ENCODE peak calls at places on chromosome 6, in five cellular contexts. F, L, S, B and D are unnamed samples. For H3K4me1, the result is how much of the 10 kb centered on the place peaks cover.

GRCh38 chr6:165519316-165519715 is 143.7 kb downstream of the PDE10A start:
- DNase-seq in S (peak), F (no peak), L (no peak), B (no peak), D (no peak)

GRCh38 chr6:166559211-166559610 is 27.3 kb downstream of the RAMACL start:
- DNase-seq in F (no peak), B (no peak), L (no peak), S (no peak), D (no peak)

GRCh38 chr6:123777554-123777953 is 26.1 kb upstream of the NKAIN2 start:
- DNase-seq in L (no peak), S (peak), F (no peak), B (no peak), D (no peak)

GRCh38 chr6:43851204-43851855 is 81.3 kb downstream of the VEGFA start:
- DNase-seq in L (no peak), S (peak), B (no peak), F (no peak), D (no peak)

GRCh38 chr6:43149260-43149659 is 21.8 kb upstream of the SRF start:
- DNase-seq in F (no peak), L (no peak), B (no peak), S (peak), D (no peak)

GRCh38 chr6:104226798-104227444 is 632.8 kb downstream of the HACE1 start:
- DNase-seq in B (no peak), L (no peak), S (no peak), F (no peak), D (no peak)

GRCh38 chr6:79548310-79548709 is 11.1 kb upstream of the LCA5 start:
- DNase-seq in F (no peak), S (no peak), B (no peak), L (no peak), D (no peak)

GRCh38 chr6:32151131-32151884 is 431 bp downstream of the PRRT1 start:
- DNase-seq in S (no peak), B (no peak), F (peak), L (no peak), D (no peak)

GRCh38 chr6:119090256-119090655 is 11.8 kb upstream of the FAM184A start:
- DNase-seq in B (no peak), L (no peak), S (no peak), F (no peak), D (no peak)

GRCh38 chr6:149335924-149336323 is 18.4 kb downstream of the TAB2 start:
- DNase-seq in B (no peak), L (no peak), S (peak), F (peak), D (no peak)

GRCh38 chr6:12353731-12354130 is 63.6 kb downstream of the EDN1 start:
- DNase-seq in L (no peak), F (no peak), S (no peak), B (no peak), D (no peak)

GRCh38 chr6:150368762-150369161 is at the start of gene IYD:
- DNase-seq in L (no peak), S (no peak), B (no peak), F (no peak), D (no peak)

GRCh38 chr6:135521431-135521830 is 23.9 kb upstream of the AHI1 start:
- DNase-seq in B (no peak), L (no peak), F (no peak), S (peak), D (no peak)

GRCh38 chr6:128295670-128296069 is 224.7 kb downstream of the PTPRK start:
- DNase-seq in S (no peak), L (no peak), B (no peak), F (no peak), D (no peak)

GRCh38 chr6:147222160-147222838 is 18.1 kb downstream of the STXBP5 start:
- DNase-seq in S (peak), B (no peak), F (no peak), L (no peak), D (no peak)

GRCh38 chr6:152160346-152160745 is 352.9 kb downstream of the ESR1 start:
- DNase-seq in S (no peak), L (no peak), F (no peak), B (no peak), D (no peak)

GRCh38 chr6:15352229-15352628 is 106.4 kb downstream of the JARID2 start:
- DNase-seq in B (no peak), L (no peak), F (no peak), S (no peak), D (no peak)

GRCh38 chr6:111092006-111092405 is 4.7 kb downstream of the SLC16A10 start:
- DNase-seq in B (no peak), L (no peak), F (no peak), S (no peak), D (no peak)

GRCh38 chr6:36378936-36379335 is 8.5 kb downstream of the ETV7 start:
- DNase-seq in S (no peak), F (no peak), B (no peak), L (no peak), D (no peak)

GRCh38 chr6:145012039-145012662 is 723.2 kb downstream of the EPM2A start:
- DNase-seq in B (no peak), F (no peak), S (peak), L (no peak), D (no peak)

GRCh38 chr6:28980797-28981390 is 24.2 kb downstream of the ZNF311 start:
- DNase-seq in F (peak), L (peak), B (peak), S (peak), D (no peak)

GRCh38 chr6:95280690-95281273 is 296.6 kb upstream of the MANEA start:
- DNase-seq in F (no peak), B (no peak), L (no peak), S (peak), D (no peak)

GRCh38 chr6:149896491-149896890 is 1.4 kb downstream of the RAET1E start:
- DNase-seq in B (no peak), F (peak), S (peak), L (peak), D (no peak)

GRCh38 chr6:29723666-29724588 is 693 bp downstream of the HLA-F start:
- DNase-seq in B (peak), S (no peak), F (peak), L (peak), D (peak)

GRCh38 chr6:31621991-31622390 is 1.5 kb downstream of the PRRC2A start:
- DNase-seq in B (no peak), S (no peak), F (no peak), L (no peak), D (no peak)

GRCh38 chr6:154731296-154732218 is 1.7 kb upstream of the SCAF8 start:
- DNase-seq in F (no peak), B (no peak), L (no peak), S (no peak), D (no peak)

GRCh38 chr6:131685266-131685780 is 15.9 kb downstream of the OR2A4 start:
- DNase-seq in L (no peak), B (no peak), F (no peak), S (no peak), D (no peak)

GRCh38 chr6:28941681-28942448 is 18.1 kb upstream of the TRIM27 start:
- DNase-seq in S (no peak), F (no peak), L (no peak), B (no peak), D (no peak)

GRCh38 chr6:96862560-96862959 is 25.3 kb upstream of the GPR63 start:
- DNase-seq in B (no peak), F (no peak), L (no peak), S (no peak), D (no peak)

GRCh38 chr6:127946388-127946787 is 45.5 kb upstream of the THEMIS start:
- DNase-seq in L (no peak), F (no peak), B (no peak), S (no peak), D (no peak)

GRCh38 chr6:42049116-42049809 is 1.1 kb upstream of the TAF8 start:
- DNase-seq in F (no peak), B (peak), L (peak), S (no peak), D (no peak)
- H3K4me1 ChIP-seq in F (under half), B (under half), L (half or more), S (under half), D (half or more)

DNA sequence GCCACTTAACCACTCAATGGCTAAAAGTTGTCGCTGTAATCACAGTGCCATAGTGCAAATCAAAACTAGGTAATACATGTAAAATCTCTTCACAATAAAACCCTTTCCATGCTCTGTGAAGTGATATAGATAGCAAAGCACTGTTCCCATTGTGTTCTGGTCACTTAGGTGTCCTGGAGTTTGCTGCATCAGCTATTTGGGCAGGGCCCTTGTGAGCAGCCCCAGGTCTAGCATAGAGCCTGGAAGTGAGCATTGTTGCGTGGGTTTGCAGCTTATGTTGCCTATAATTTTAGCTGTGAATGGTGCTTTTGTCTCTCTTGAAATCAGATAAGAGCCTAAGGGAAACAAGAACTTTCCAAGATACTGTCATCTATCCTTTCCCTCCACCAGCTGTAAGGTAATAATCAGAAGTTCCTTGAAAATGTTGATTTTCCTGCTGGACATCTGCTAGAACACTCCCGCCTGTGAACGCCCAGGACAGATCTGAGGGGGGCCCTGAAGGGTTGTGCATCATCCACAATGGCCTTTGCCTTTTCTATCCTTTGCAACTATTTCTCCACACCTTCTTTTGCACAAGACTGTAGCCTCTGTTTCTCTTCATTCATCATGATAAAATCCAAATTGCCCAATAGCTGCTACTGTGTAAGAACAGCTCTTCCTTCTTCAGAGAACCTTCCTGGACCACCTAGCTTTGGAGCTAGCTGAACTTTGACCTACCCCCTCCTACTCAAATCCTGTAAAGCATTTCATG is 57.0 kb downstream of the TNFAIP3 start:
- DNase-seq in S (no peak), F (no peak), L (no peak), B (no peak), D (no peak)
- H3K4me1 ChIP-seq in S (under half), F (under half), L (under half), B (under half), D (under half)

DNA sequence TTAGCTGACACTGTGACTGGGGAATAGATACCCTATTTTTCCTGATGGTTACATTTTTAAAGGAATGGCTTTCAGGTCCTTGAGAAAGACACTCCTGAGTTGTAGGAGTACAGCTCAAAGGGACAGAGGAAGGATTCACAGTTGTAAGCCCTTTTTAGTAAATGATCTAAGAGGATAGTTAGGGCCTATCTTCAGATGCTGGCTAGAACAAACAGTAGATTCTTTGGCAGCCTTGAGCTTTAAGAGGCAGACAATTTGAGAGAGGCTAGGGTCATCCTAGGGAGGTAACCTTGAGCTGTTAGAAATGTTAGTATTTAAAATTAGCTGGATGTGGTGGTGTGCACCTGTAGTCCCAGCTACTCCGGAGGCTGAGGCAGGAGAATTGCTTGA is 111.5 kb downstream of the ZFAND3 start:
- DNase-seq in F (no peak), B (no peak), L (no peak), S (no peak), D (no peak)
- H3K4me1 ChIP-seq in F (under half), B (under half), L (under half), S (under half), D (under half)

GRCh38 chr6:6585003-6585311 is 3.6 kb upstream of the LY86 start:
- DNase-seq in S (no peak), L (no peak), F (no peak), B (no peak), D (no peak)

GRCh38 chr6:6587696-6588063 is 840 bp upstream of the LY86 start:
- DNase-seq in F (no peak), B (no peak), S (no peak), L (no peak), D (no peak)

GRCh38 chr6:6588064-6588923 is at the start of gene LY86:
- DNase-seq in S (no peak), F (peak), L (peak), B (no peak), D (peak)

GRCh38 chr6:6586167-6586566 is 2.4 kb upstream of the LY86 start:
- DNase-seq in S (no peak), B (no peak), L (no peak), F (no peak), D (no peak)

DNA sequence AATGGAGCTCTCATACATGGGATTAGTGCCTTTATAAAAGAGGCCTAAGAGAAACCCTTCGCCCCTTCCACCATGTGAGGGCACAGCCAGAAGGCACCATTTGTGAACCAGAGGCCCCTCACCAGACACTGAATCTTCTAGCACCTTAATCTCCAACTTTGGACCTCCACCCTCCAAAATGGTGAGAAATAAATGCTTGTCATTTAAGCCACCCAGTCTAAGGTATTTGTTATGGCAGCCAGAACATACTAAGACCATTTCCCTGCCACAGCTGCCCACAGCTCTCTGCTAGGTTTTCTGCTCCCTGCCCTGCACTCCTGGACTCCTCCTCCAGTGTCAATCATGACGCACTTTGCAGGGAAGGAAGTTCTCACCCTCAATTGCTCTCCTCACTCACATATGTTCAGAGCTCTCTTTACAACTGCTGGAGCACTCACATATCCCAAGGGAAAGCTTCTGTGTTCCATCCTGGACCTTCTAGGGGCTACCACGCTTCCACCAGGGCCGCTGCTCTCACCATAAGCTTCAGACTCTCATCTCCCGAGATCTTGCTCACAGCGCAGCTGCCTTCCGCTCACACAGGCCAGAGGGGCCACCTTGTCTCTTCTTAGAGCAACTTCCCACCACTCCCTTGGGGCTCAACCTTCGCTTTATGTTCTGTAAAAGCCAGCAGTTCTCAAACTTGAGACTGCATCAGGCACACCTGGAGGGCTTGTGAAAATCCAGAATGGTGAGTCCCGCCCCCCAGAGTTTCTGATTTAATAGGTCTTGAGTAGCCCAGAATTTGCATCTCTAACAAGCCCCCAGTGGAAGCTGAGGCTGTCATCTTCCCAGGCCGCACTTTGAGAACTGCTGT is 1.6 kb upstream of the LY86 start:
- DNase-seq in S (no peak), F (no peak), L (peak), B (no peak), D (no peak)
- H3K4me1 ChIP-seq in S (under half), F (under half), L (under half), B (under half), D (under half)

GRCh38 chr6:13429406-13429753 is 58.0 kb downstream of the GFOD1 start:
- DNase-seq in B (no peak), L (no peak), S (no peak), F (no peak), D (no peak)
- H3K4me1 ChIP-seq in B (under half), L (half or more), S (under half), F (under half), D (under half)

GRCh38 chr6:85456782-85457181 is 6.9 kb downstream of the NT5E start:
- DNase-seq in L (no peak), B (no peak), F (no peak), S (no peak), D (no peak)
- H3K4me1 ChIP-seq in L (under half), B (under half), F (under half), S (half or more), D (under half)

DNA sequence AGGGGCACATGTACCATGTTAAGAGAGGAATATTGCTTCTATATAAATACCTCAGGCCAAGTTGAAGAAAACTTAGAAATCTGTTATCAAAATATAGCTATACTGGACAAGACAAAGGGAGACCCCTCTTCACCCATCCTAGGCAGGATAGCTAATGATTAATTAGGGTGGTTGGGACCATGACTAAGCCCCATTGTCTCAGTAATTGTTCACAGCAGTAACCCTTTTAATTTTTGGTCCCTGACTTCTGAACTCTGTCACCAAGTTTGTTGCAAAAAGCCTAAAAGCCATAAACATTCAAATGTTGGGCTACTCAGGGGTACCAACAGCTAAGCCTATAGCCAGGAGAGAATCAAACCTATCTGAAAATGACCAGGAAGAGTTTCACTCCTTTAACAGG is 19.2 kb upstream of the BTN3A2 start:
- DNase-seq in L (no peak), B (no peak), F (no peak), S (no peak), D (no peak)
- H3K4me1 ChIP-seq in L (under half), B (under half), F (under half), S (under half), D (under half)